ENCODE peak calls at places on chromosomes 13 and 19, in four cellular contexts. G is stimulated activated CD8-positive, alpha-beta memory T cell treated with anti-CD3 and anti-CD28 coated beads, Interleukin-15, amount 100 ng/mL, for 24 hours; I is fibroblast of pulmonary artery; U is NCI-H187. T is an unnamed sample.

GRCh38 chr19:5953680-5954213 is 24.2 kb downstream of the RANBP3 start:
- DNase-seq in G (no peak), I (no peak), U (no peak), T (no peak)

GRCh38 chr13:42484396-42484795 is 89.6 kb upstream of the TNFSF11 start:
- DNase-seq in G (no peak), I (peak), U (no peak), T (no peak)

GRCh38 chr13:94928127-94928526 is 215.8 kb upstream of the SOX21 start:
- DNase-seq in G (no peak), I (no peak), U (no peak), T (no peak)

GRCh38 chr19:39839678-39840327 is 5.8 kb upstream of the DYRK1B start:
- DNase-seq in G (no peak), I (no peak), U (no peak), T (no peak)

GRCh38 chr19:34461375-34462100 is 20.0 kb upstream of the WTIP start:
- DNase-seq in G (no peak), I (no peak), U (no peak), T (no peak)

GRCh38 chr13:27374650-27375049 is 49.8 kb upstream of the GTF3A start:
- DNase-seq in G (no peak), I (peak), U (peak), T (peak)

GRCh38 chr13:47628666-47629065 is 372.4 kb downstream of the SUCLA2 start:
- DNase-seq in G (no peak), I (no peak), U (no peak), T (no peak)

GRCh38 chr13:74104661-74105275 is 29.4 kb downstream of the KLF12 start:
- DNase-seq in G (no peak), I (no peak), U (no peak), T (no peak)

GRCh38 chr13:102825921-102826706 is 19.7 kb upstream of the ERCC5 start:
- DNase-seq in G (no peak), I (peak), U (no peak), T (peak)

GRCh38 chr19:57171551-57172081 is 4.3 kb upstream of the DUXA start:
- DNase-seq in G (no peak), I (peak), U (no peak), T (no peak)

GRCh38 chr19:47082493-47082892 is 31.1 kb downstream of the ZC3H4 start:
- DNase-seq in G (no peak), I (no peak), U (no peak), T (no peak)

GRCh38 chr13:64075543-64076271 is 2660.1 kb upstream of the PCDH20 start:
- DNase-seq in G (no peak), I (no peak), U (peak), T (no peak)

GRCh38 chr13:34967851-34968562 is 25.9 kb downstream of the NBEA start:
- DNase-seq in G (no peak), I (no peak), U (no peak), T (peak)

GRCh38 chr13:76385606-76386005 is 500.6 kb downstream of the KCTD12 start:
- DNase-seq in G (no peak), I (no peak), U (no peak), T (no peak)

GRCh38 chr13:101488734-101489133 is 36.3 kb downstream of the ITGBL1 start:
- DNase-seq in G (no peak), I (no peak), U (no peak), T (peak)

GRCh38 chr13:76836311-76836710 is 49.9 kb downstream of the KCTD12 start:
- DNase-seq in G (no peak), I (no peak), U (no peak), T (no peak)

GRCh38 chr13:75607447-75607846 is 28.7 kb upstream of the LMO7 start:
- DNase-seq in G (no peak), I (no peak), U (no peak), T (no peak)

GRCh38 chr19:10270180-10270615 is 722 bp upstream of the ICAM1 start:
- DNase-seq in G (no peak), I (peak), U (no peak), T (no peak)

GRCh38 chr19:33124207-33125098 is 7.5 kb upstream of the WDR88 start:
- DNase-seq in G (no peak), I (no peak), U (no peak), T (no peak)

GRCh38 chr19:28012361-28012760 is 1200.6 kb downstream of the UQCRFS1 start:
- DNase-seq in G (no peak), I (no peak), U (no peak), T (no peak)

GRCh38 chr13:76656496-76656895 is 229.7 kb downstream of the KCTD12 start:
- DNase-seq in G (no peak), I (no peak), U (no peak), T (no peak)

GRCh38 chr19:46648070-46648960 is 12.3 kb upstream of the GNG8 start:
- DNase-seq in G (no peak), I (no peak), U (no peak), T (no peak)

GRCh38 chr13:97076898-97077297 is 82.6 kb upstream of the OXGR1 start:
- DNase-seq in G (no peak), I (peak), U (no peak), T (peak)

GRCh38 chr19:38458991-38459390 is 25.5 kb downstream of the RYR1 start:
- DNase-seq in G (no peak), I (no peak), U (no peak), T (no peak)

GRCh38 chr13:24159362-24159761 is 1.2 kb upstream of the SPATA13 start:
- DNase-seq in G (no peak), I (no peak), U (no peak), T (no peak)

GRCh38 chr19:11721681-11722080 is 17.1 kb downstream of the ZNF823 start:
- DNase-seq in G (no peak), I (no peak), U (no peak), T (no peak)

GRCh38 chr13:81927347-81927746 is 1586.4 kb upstream of the SPRY2 start:
- DNase-seq in G (no peak), I (no peak), U (no peak), T (no peak)

GRCh38 chr13:109989686-109990085 is 203.3 kb upstream of the IRS2 start:
- DNase-seq in G (no peak), I (peak), U (no peak), T (no peak)

GRCh38 chr19:49878744-49879070 is 1.2 kb downstream of the TBC1D17 start:
- DNase-seq in G (no peak), I (no peak), U (no peak), T (no peak)

GRCh38 chr13:99164226-99164625 is 36.4 kb upstream of the UBAC2 start:
- DNase-seq in G (no peak), I (no peak), U (no peak), T (no peak)

GRCh38 chr19:34254552-34255432 is at the start of gene GARRE1:
- DNase-seq in G (no peak), I (peak), U (no peak), T (peak)

GRCh38 chr13:101202590-101202989 is 213.7 kb downstream of the NALCN start:
- DNase-seq in G (no peak), I (no peak), U (no peak), T (no peak)